ENCODE peak calls at places on chromosomes 6 and 20, in ten cellular contexts. Q is adipocyte; D is CD8-positive, alpha-beta T cell; X is vagina; U is hypothalamus; F is COLO829; S is left cardiac atrium; K is stimulated activated CD4-positive, alpha-beta T cell treated with anti-CD3 and anti-CD28 coated beads, Interleukin-4, amount 100 ng/mL, for 24 hours; B is GM13976; G is CD4-positive, alpha-beta T cell. O is an unnamed sample.

GRCh38 chr6:39923394-39923793 is 10.9 kb downstream of the MOCS1 start:
- DNase-seq in D (no peak), Q (no peak), B (no peak), F (no peak), K (no peak), S (no peak), G (no peak), X (no peak), U (no peak), O (no peak)

GRCh38 chr6:32885698-32886286 is 31.8 kb downstream of the PSMB9 start:
- DNase-seq in X (no peak), S (no peak), F (peak; percentile 87), Q (peak; percentile 94), G (no peak), B (peak; percentile 67), U (no peak), K (no peak), D (no peak), O (no peak)

GRCh38 chr6:112468359-112468758 is 121.2 kb downstream of the RFPL4B start:
- DNase-seq in D (no peak), G (no peak), U (no peak), X (no peak), S (no peak), B (no peak), F (no peak), Q (peak; percentile 49), K (no peak), O (no peak)

GRCh38 chr6:72350256-72350875 is 271.5 kb upstream of the KCNQ5 start:
- DNase-seq in U (no peak), D (no peak), Q (peak; percentile 17), B (no peak), F (no peak), K (no peak), G (no peak), S (no peak), X (no peak), O (no peak)

GRCh38 chr6:31821301-31822037 is 6.1 kb upstream of the HSPA1B start:
- DNase-seq in G (no peak), S (peak; percentile 84), F (no peak), K (peak; percentile 75), U (peak; percentile 28), Q (peak; percentile 37), D (no peak), B (peak; percentile 76), X (no peak), O (no peak)

GRCh38 chr6:52560462-52560861 is 16.4 kb downstream of the TRAM2 start:
- DNase-seq in X (no peak), S (no peak), K (no peak), U (no peak), F (no peak), B (no peak), G (no peak), Q (no peak), D (no peak), O (no peak)

GRCh38 chr6:51842487-51843469 is 244.6 kb downstream of the PKHD1 start:
- DNase-seq in F (peak; percentile 83), U (no peak), D (no peak), B (no peak), G (no peak), K (no peak), X (no peak), S (no peak), Q (no peak), O (no peak)

GRCh38 chr6:81704700-81705099 is 47.8 kb downstream of the TENT5A start:
- DNase-seq in X (no peak), K (no peak), B (no peak), D (no peak), G (no peak), U (no peak), S (no peak), Q (no peak), F (no peak), O (no peak)

GRCh38 chr20:38673731-38674177 is 50.5 kb upstream of the SLC32A1 start:
- DNase-seq in D (no peak), B (peak; percentile 36), Q (peak; percentile 30), X (no peak), G (no peak), U (no peak), K (no peak), F (no peak), S (peak; percentile 24), O (no peak)

GRCh38 chr20:8664778-8665177 is 404.1 kb upstream of the PLCB4 start:
- DNase-seq in F (no peak), B (no peak), Q (no peak), S (no peak), X (no peak), U (no peak), G (no peak), K (no peak), D (no peak), O (no peak)

GRCh38 chr20:54140927-54141566 is 32.7 kb downstream of the CYP24A1 start:
- DNase-seq in G (no peak), D (no peak), F (no peak), Q (peak; percentile 60), K (no peak), U (no peak), X (no peak), B (no peak), S (no peak), O (no peak)

GRCh38 chr20:58329711-58330110 is 20.2 kb downstream of the RAB22A start:
- DNase-seq in G (no peak), D (no peak), Q (no peak), K (no peak), U (no peak), X (no peak), B (no peak), S (no peak), F (no peak), O (no peak)

GRCh38 chr6:112253505-112253841 is 894 bp downstream of the LAMA4 start:
- DNase-seq in Q (no peak), D (no peak), X (no peak), B (peak; percentile 28), S (peak; percentile 25), G (no peak), F (no peak), U (no peak), K (no peak), O (no peak)

GRCh38 chr20:45962031-45962755 is 9.8 kb downstream of the ZNF335 start:
- DNase-seq in Q (no peak), G (no peak), D (no peak), S (no peak), X (no peak), U (no peak), B (no peak), K (no peak), F (no peak), O (no peak)

GRCh38 chr6:32112436-32112980 is 3.4 kb upstream of the TNXB start:
- DNase-seq in X (peak; percentile 87), B (no peak), K (no peak), D (no peak), U (no peak), S (peak; percentile 59), G (no peak), Q (peak; percentile 63), F (no peak), O (no peak)

GRCh38 chr6:116737004-116737403 is 28.5 kb downstream of the FAM162B start:
- DNase-seq in G (no peak), X (no peak), U (no peak), S (no peak), B (no peak), F (no peak), D (no peak), K (no peak), Q (no peak), O (no peak)

GRCh38 chr6:53033764-53034163 is 31.4 kb upstream of the FBXO9 start:
- DNase-seq in U (no peak), F (no peak), G (no peak), X (no peak), B (no peak), D (no peak), K (no peak), S (no peak), Q (peak; percentile 82), O (no peak)

GRCh38 chr20:60599381-60599780 is 641.2 kb downstream of the CDH26 start:
- DNase-seq in U (no peak), X (peak; percentile 22), K (no peak), B (no peak), F (no peak), Q (no peak), G (no peak), S (no peak), D (no peak), O (no peak)

GRCh38 chr20:13638162-13638495 is 603 bp downstream of the TASP1 start:
- DNase-seq in B (no peak), F (peak; percentile 24), D (no peak), Q (peak; percentile 59), S (no peak), K (no peak), G (no peak), X (no peak), U (no peak), O (no peak)

GRCh38 chr6:44969446-44970175 is 358.5 kb upstream of the RUNX2 start:
- DNase-seq in X (no peak), D (no peak), F (no peak), K (no peak), U (no peak), S (no peak), Q (peak; percentile 57), B (no peak), G (no peak), O (no peak)

GRCh38 chr6:41704028-41704427 is 31.4 kb downstream of the TFEB start:
- DNase-seq in F (no peak), B (no peak), D (no peak), X (no peak), Q (no peak), G (no peak), S (no peak), U (no peak), K (no peak), O (no peak)

GRCh38 chr6:16278048-16278724 is 39.8 kb downstream of the GMPR start:
- DNase-seq in B (no peak), F (no peak), K (no peak), G (no peak), Q (peak; percentile 11), D (no peak), S (no peak), U (no peak), X (no peak), O (no peak)

GRCh38 chr6:111732390-111732789 is 126.7 kb upstream of the TRAF3IP2 start:
- DNase-seq in K (no peak), G (no peak), S (no peak), D (no peak), F (no peak), X (no peak), U (no peak), Q (no peak), B (no peak), O (no peak)

GRCh38 chr6:23368557-23368956 is 757.5 kb upstream of the NRSN1 start:
- DNase-seq in X (no peak), Q (no peak), F (no peak), D (no peak), U (no peak), K (no peak), G (no peak), S (no peak), B (no peak), O (no peak)

GRCh38 chr20:20624914-20625313 is 87.5 kb downstream of the RALGAPA2 start:
- DNase-seq in S (no peak), D (no peak), F (no peak), X (no peak), U (no peak), G (no peak), Q (no peak), K (no peak), B (no peak), O (no peak)

GRCh38 chr6:138422861-138423260 is 18.8 kb downstream of the HEBP2 start:
- DNase-seq in X (no peak), U (no peak), B (no peak), F (no peak), S (no peak), Q (peak; percentile 26), G (no peak), D (no peak), K (no peak), O (no peak)